ENCODE peak calls at places on chromosomes 2 and 18, in six cellular contexts. Q, G, L, W, M and J are unnamed samples.

GRCh38 chr2:54360055-54360792 is 95.9 kb upstream of the SPTBN1 start:
- DNase-seq in Q (peak), G (peak), L (peak), W (peak), M (peak), J (peak)

GRCh38 chr2:46461716-46462171 is 17.6 kb upstream of the TMEM247 start:
- DNase-seq in Q (no peak), G (peak), L (no peak), W (peak), M (no peak), J (peak)

GRCh38 chr2:172704072-172704936 is 31.3 kb upstream of the RAPGEF4 start:
- DNase-seq in Q (peak), G (no peak), L (peak), W (no peak), M (no peak), J (peak)

GRCh38 chr2:168180914-168181313 is 66.5 kb downstream of the STK39 start:
- DNase-seq in Q (no peak), G (peak), L (no peak), W (no peak), M (no peak), J (no peak)

GRCh38 chr2:137968477-137969417 is 4.5 kb downstream of the HNMT start:
- DNase-seq in Q (no peak), G (peak), L (no peak), W (no peak), M (no peak), J (no peak)

GRCh38 chr18:3605562-3606443 is 155.8 kb downstream of the TGIF1 start:
- DNase-seq in Q (peak), G (peak), L (peak), W (no peak), M (no peak), J (peak)

GRCh38 chr2:974454-974853 is 23.8 kb downstream of the SNTG2 start:
- DNase-seq in Q (no peak), G (no peak), L (peak), W (no peak), M (no peak), J (no peak)

GRCh38 chr18:31598021-31598805 is 6.5 kb downstream of the TTR start:
- DNase-seq in Q (no peak), G (no peak), L (peak), W (no peak), M (no peak), J (no peak)

GRCh38 chr2:128595763-128596452 is 277.2 kb upstream of the HS6ST1 start:
- DNase-seq in Q (no peak), G (no peak), L (no peak), W (no peak), M (peak), J (no peak)

GRCh38 chr2:240584486-240585031 is 2.0 kb upstream of the CAPN10 start:
- DNase-seq in Q (peak), G (no peak), L (peak), W (no peak), M (peak), J (peak)

GRCh38 chr2:220272656-220273055 is 645.2 kb downstream of the SLC4A3 start:
- DNase-seq in Q (no peak), G (no peak), L (no peak), W (no peak), M (no peak), J (no peak)